ENCODE peak calls at places on chromosomes 16 and 17, in seven cellular contexts. K is stomach, J is uterus, W is breast epithelium, Z is A549, Q is heart left ventricle, U is IMR-90. M is an unnamed sample.

GRCh38 chr17:12665263-12666210 is at the start of gene MYOCD:
- DNase-seq in U (peak), W (no peak), Z (peak), K (peak), J (peak), Q (peak), M (peak)

GRCh38 chr17:69716571-69716970 is 302.1 kb downstream of the MAP2K6 start:
- DNase-seq in Z (no peak), U (no peak), W (no peak), Q (no peak), K (no peak), J (no peak), M (no peak)

GRCh38 chr16:10514369-10515055 is 65.9 kb downstream of the EMP2 start:
- DNase-seq in Z (peak), U (peak), J (peak), K (peak), W (no peak), Q (no peak), M (no peak)

GRCh38 chr17:70772761-70773160 is 603.4 kb downstream of the KCNJ2 start:
- DNase-seq in Q (no peak), Z (no peak), U (no peak), W (no peak), J (no peak), K (no peak), M (no peak)

GRCh38 chr17:39170051-39170450 is 4.1 kb upstream of the ARL5C start:
- DNase-seq in Z (no peak), J (no peak), W (no peak), K (no peak), Q (no peak), U (no peak), M (no peak)

GRCh38 chr16:84810518-84811273 is 9.1 kb upstream of the CRISPLD2 start:
- DNase-seq in W (no peak), J (peak), Z (no peak), Q (peak), K (no peak), U (peak), M (no peak)

GRCh38 chr17:35653619-35654361 is 66.7 kb downstream of the AP2B1 start:
- DNase-seq in K (no peak), Z (no peak), J (no peak), Q (no peak), U (no peak), W (no peak), M (no peak)

GRCh38 chr17:46738544-46738943 is 79.9 kb downstream of the WNT3 start:
- DNase-seq in Q (no peak), K (no peak), Z (no peak), J (no peak), W (no peak), U (peak), M (no peak)

GRCh38 chr16:67417333-67418061 is 1.2 kb upstream of the ZDHHC1 start:
- DNase-seq in J (no peak), K (no peak), Q (no peak), W (no peak), U (no peak), Z (no peak), M (no peak)

GRCh38 chr17:35716173-35716572 is 15.3 kb upstream of the RASL10B start:
- DNase-seq in Q (no peak), U (no peak), Z (no peak), J (no peak), K (no peak), W (no peak), M (no peak)

GRCh38 chr16:62870554-62870953 is 834.3 kb upstream of the CDH8 start:
- DNase-seq in K (no peak), J (no peak), Z (no peak), U (no peak), Q (no peak), W (no peak), M (no peak)

GRCh38 chr17:56933151-56933745 is 19.4 kb upstream of the TRIM25 start:
- DNase-seq in W (no peak), K (no peak), Q (no peak), J (no peak), U (no peak), Z (no peak), M (no peak)

GRCh38 chr17:44066204-44066930 is at the start of gene LSM12:
- DNase-seq in K (peak), W (peak), Q (peak), U (peak), J (peak), Z (peak), M (peak)

GRCh38 chr17:57366558-57367351 is 110.4 kb downstream of the MSI2 start:
- DNase-seq in Q (peak), K (peak), Z (no peak), J (no peak), W (no peak), U (no peak), M (peak)

GRCh38 chr16:50326835-50327465 is 41.8 kb downstream of the BRD7 start:
- DNase-seq in Z (no peak), K (no peak), Q (no peak), W (no peak), J (no peak), U (peak), M (no peak)

GRCh38 chr16:12546918-12547607 is 256.6 kb downstream of the CPPED1 start:
- DNase-seq in U (peak), W (no peak), Z (no peak), Q (no peak), K (no peak), J (no peak), M (no peak)

GRCh38 chr17:49577651-49577935 is 1.9 kb downstream of the NXPH3 start:
- DNase-seq in Q (no peak), K (no peak), W (no peak), U (no peak), Z (no peak), J (no peak), M (no peak)

GRCh38 chr16:88687254-88687576 is 908 bp upstream of the SNAI3 start:
- DNase-seq in W (no peak), J (no peak), U (no peak), K (no peak), Z (no peak), Q (no peak), M (no peak)

GRCh38 chr16:88686062-88686438 is 257 bp downstream of the SNAI3 start:
- DNase-seq in K (peak), Z (no peak), Q (no peak), W (no peak), J (no peak), U (no peak), M (no peak)

GRCh38 chr16:88684569-88685155 is 1.6 kb downstream of the SNAI3 start:
- DNase-seq in Q (no peak), J (no peak), W (no peak), Z (no peak), U (no peak), K (no peak), M (no peak)

GRCh38 chr16:88686439-88687253 is at the start of gene SNAI3:
- DNase-seq in K (peak), Q (peak), Z (peak), U (peak), J (peak), W (peak), M (peak)

DNA sequence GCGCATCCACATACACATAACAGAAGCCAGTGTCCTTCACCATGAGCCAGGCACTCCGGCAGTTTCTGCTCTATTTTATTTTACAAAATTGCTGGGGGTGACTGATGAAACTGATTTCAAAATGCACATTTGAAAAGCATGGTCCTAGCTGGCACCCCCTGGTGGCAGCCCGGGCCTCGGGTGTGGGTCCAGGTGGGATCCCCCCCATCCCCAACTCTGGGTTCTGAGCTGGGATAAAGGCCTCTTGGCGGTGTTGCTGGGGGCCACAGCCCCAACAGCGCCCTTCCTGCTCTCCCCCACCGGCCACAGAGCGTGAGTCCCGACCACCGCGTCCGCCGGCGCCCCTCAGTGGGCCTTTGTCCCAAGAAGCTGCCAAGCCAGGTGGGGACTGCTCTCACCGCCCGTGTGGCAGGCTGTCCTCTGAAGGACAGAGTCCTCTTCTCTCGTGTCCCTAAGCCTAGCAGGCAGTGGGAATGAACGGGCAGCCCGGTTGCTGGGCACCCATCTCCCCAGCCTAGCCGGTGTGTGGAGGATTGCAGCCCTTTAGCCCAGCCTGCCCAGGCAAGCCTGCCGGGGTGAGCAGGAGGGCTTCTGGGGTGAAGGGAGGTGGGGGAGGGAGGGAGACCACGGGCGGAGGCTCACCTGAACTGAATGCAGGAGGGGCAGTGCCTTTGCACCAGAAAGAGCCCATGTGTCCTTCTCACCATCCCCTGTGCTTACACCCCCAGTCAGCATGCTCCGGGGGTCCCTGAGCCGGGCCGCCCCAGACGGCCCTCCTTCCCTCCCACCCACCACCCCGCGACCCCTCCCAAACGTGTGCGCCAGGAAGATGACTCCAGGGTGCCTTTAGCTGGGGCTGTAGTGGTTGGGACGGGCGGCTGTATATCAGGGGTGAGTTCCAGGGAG is 898 bp downstream of the SNAI3 start:
- DNase-seq in W (no peak), J (no peak), U (peak), Z (peak), Q (no peak), K (no peak), M (peak)
- TF ChIP-seq CTCF in W (peak), J (no peak), U (peak), Z (peak), Q (peak), K (no peak), M (peak)

GRCh38 chr17:1762906-1763829 is 1.3 kb downstream of the SERPINF1 start:
- DNase-seq in J (peak), W (no peak), U (peak), Q (peak), Z (no peak), K (no peak), M (peak)
- H3K27ac ChIP-seq in J (peak), W (peak), U (peak), Q (peak), Z (peak), K (peak), M (peak)

GRCh38 chr16:31456988-31457360 is 2.3 kb upstream of the ARMC5 start:
- DNase-seq in W (no peak), K (no peak), J (no peak), Q (no peak), Z (no peak), U (no peak), M (no peak)

GRCh38 chr16:31460582-31461002 is 1.3 kb downstream of the ARMC5 start:
- DNase-seq in U (peak), J (no peak), W (no peak), Q (peak), K (no peak), Z (no peak), M (no peak)

GRCh38 chr16:31458835-31459721 is at the start of gene ARMC5:
- DNase-seq in K (peak), J (peak), Q (peak), W (peak), U (peak), Z (peak), M (peak)

GRCh38 chr16:31459722-31460581 is 651 bp downstream of the ARMC5 start:
- DNase-seq in Q (peak), U (peak), K (peak), W (peak), Z (peak), J (peak), M (peak)

GRCh38 chr16:31458073-31458834 is 1.0 kb upstream of the ARMC5 start:
- DNase-seq in U (peak), W (no peak), Z (peak), J (no peak), Q (peak), K (peak), M (peak)
- TF ChIP-seq POLR2A in U (no peak), W (no peak), Z (peak), J (no peak), Q (no peak), K (no peak), M (no peak)

GRCh38 chr16:89893642-89894548 is 20.5 kb downstream of the TCF25 start:
- DNase-seq in Q (no peak), K (no peak), Z (no peak), W (no peak), U (no peak), J (no peak), M (no peak)

GRCh38 chr16:89892635-89893034 is 19.2 kb downstream of the TCF25 start:
- DNase-seq in K (no peak), W (no peak), Q (no peak), U (no peak), J (no peak), Z (no peak), M (no peak)

GRCh38 chr16:89892055-89892630 is 18.8 kb downstream of the TCF25 start:
- DNase-seq in J (no peak), Q (no peak), Z (no peak), K (no peak), W (no peak), U (no peak), M (no peak)

GRCh38 chr16:89890200-89890599 is 16.8 kb downstream of the TCF25 start:
- DNase-seq in W (no peak), Q (no peak), Z (no peak), K (no peak), J (no peak), U (no peak), M (no peak)

DNA sequence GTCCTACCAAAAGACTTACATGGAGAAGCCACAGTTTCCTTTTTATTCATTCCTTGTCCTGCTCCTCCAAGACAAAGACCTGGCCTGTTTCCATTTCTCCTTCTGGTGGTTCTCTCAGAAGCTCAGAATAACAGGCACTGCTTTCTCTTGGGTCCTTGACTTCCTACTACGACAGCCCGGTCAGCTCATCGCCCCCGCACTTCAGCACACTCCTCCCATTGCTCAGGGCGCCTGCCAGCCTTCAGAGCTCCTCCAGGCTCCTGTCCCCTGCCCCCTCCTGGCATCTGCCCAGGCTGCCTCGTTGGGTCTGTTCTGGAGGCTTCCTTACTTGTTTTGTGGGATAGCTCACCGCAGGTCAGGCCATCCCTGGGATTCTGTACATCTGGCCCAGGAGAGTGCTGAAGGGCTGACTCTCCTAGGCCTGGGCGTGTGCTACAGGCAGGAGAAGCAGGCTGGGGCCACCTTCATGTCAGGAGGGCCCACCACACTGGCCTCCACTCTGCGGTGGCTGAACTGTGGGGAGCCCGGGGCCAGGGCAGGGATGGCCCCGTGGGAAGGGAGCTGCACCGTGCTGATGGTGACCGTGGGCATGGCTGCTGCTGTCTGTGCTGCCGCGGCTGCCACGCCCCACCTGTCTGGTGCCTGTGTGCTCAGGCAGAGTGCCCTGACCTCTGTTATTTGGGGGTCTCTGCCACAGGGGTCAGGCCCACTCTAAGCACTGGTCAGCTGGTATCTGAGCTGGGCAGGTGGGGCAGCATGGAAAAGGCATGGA is 17.7 kb downstream of the TCF25 start:
- DNase-seq in J (no peak), W (no peak), K (no peak), Q (no peak), U (no peak), Z (no peak), M (no peak)
- TF ChIP-seq CTCF in J (no peak), W (no peak), K (no peak), Q (no peak), U (no peak), Z (no peak), M (no peak)

GRCh38 chr17:34366529-34367107 is 3.6 kb upstream of the CCL1 start:
- DNase-seq in Q (no peak), Z (no peak), W (no peak), J (no peak), K (no peak), U (no peak), M (no peak)

GRCh38 chr17:34369196-34369500 is 6.1 kb upstream of the CCL1 start:
- DNase-seq in J (no peak), Q (no peak), Z (no peak), U (no peak), K (no peak), W (no peak), M (no peak)

GRCh38 chr17:34368455-34369195 is 5.6 kb upstream of the CCL1 start:
- DNase-seq in W (no peak), K (no peak), Q (no peak), J (no peak), U (no peak), Z (no peak), M (peak)

GRCh38 chr17:34366051-34366450 is 3.0 kb upstream of the CCL1 start:
- DNase-seq in J (no peak), W (no peak), Z (no peak), Q (no peak), U (no peak), K (no peak), M (no peak)

DNA sequence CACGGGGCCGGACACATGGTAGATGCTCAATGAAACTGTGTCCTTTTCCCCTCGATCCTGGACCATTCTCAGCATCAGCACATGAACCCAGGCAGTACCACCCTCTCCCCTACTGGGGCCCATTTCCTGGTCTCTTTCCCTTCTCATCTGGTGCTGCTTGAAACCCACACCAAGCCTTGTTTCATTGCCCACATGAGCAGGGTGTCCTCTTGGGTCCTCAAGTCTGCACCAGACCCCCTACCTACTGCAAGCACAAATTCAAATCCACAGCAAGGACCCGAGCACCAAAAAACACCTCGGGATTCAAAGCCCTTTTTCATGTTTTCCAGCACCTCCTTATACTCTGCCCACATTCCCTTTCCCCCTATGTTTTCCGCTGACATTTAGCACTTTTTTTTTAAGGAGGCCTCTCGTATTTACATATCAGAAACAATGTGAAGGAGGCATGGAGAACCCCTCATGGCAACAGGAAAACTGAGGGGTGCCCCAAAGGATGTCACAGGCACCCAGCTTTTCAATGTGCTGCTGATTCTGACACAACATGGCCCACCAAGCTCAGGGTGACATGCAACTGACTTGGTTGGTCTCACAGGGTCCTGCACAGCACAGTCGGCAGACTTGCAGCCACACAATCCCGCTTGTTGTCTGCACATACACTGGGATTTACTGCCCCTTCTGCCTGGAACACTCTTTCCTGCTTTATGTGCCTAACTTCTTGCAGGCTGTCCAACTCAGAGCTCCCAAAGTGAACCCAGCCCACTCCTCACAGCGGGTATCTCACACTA is 4.6 kb upstream of the CCL1 start:
- DNase-seq in W (no peak), U (no peak), Q (no peak), Z (no peak), K (no peak), J (no peak), M (no peak)
- H3K27ac ChIP-seq in W (no peak), U (no peak), Q (no peak), Z (no peak), K (no peak), J (no peak), M (no peak)

DNA sequence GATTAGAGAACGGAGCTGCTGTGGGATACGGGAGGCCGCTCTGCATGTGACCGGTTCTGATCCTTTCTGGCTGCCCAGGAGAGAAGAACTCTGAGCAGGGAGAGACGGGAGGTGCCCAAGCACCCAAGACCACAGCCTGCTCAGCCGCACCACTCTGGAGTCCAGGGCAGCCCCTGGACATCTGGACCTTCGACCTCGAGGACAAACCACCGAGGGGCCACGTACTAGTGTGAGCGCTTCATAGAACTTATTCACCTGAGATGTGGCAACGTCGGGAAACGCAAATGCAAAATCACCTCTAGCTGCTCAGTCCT is 5.9 kb downstream of the RNF166 start:
- DNase-seq in Q (no peak), Z (no peak), K (no peak), W (no peak), J (no peak), U (no peak), M (no peak)
- TF ChIP-seq POLR2A in Q (no peak), Z (no peak), K (no peak), W (no peak), J (no peak), U (no peak), M (no peak)

GRCh38 chr17:14805348-14805747 is 459.8 kb downstream of the PMP22 start:
- DNase-seq in J (no peak), W (no peak), Q (no peak), K (no peak), U (no peak), Z (no peak), M (no peak)
- TF ChIP-seq CTCF in J (no peak), W (no peak), Q (no peak), K (no peak), U (no peak), Z (peak), M (no peak)

DNA sequence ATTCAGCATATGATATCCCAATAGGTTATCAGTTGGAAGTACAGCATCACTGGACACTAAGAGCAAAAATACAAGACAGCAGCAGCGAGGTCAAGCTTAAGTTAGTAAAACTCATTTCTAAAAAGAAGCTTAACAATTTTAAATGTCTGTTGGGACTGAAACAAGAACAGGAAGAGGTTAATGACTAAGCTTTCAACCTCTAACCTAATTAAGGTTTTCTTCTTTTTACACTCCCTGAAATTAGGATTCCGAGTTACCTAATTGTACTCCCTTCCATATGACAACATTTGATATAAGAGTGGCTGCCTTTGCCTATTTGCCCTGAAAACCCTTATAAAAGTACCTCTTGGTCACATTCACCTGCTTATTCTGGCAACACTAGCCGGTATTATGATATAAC is 34.3 kb downstream of the CPSF4L start:
- DNase-seq in K (no peak), J (no peak), Q (no peak), U (no peak), W (no peak), Z (no peak), M (no peak)
- H3K27ac ChIP-seq in K (no peak), J (no peak), Q (no peak), U (peak), W (no peak), Z (no peak), M (no peak)